ENCODE peak calls at places on chromosomes 1 and 21, in ten cellular contexts. B is WTC11; V is foreskin fibroblast; W is psoas muscle; M is endothelial cell; C is CD4-positive, alpha-beta T cell; P is lower leg skin; F is epithelial cell of esophagus; J is BJ; L is AG04449. Y is an unnamed sample.

GRCh38 chr1:162370721-162371120 is 5.9 kb downstream of the SPATA46 start:
- DNase-seq in M (no peak), B (no peak), W (no peak), V (no peak), F (no peak), P (peak; percentile 9), C (no peak), L (no peak), J (no peak), Y (no peak)

GRCh38 chr21:41509206-41509496 is 1.2 kb upstream of the TMPRSS2 start:
- DNase-seq in C (no peak), L (no peak), P (no peak), M (no peak), W (no peak), F (no peak), B (no peak), V (no peak), J (no peak), Y (no peak)

GRCh38 chr1:92882817-92883216 is 51.0 kb downstream of the RPL5 start:
- DNase-seq in F (peak; percentile 43), L (no peak), B (no peak), W (no peak), J (no peak), V (no peak), M (no peak), C (peak; percentile 45), P (no peak), Y (no peak)

GRCh38 chr1:22332795-22333499 is 118.7 kb upstream of the ZBTB40 start:
- DNase-seq in B (no peak), V (no peak), L (no peak), C (no peak), J (no peak), M (no peak), P (no peak), W (no peak), F (peak; percentile 15), Y (no peak)

GRCh38 chr21:16002872-16003466 is 273.2 kb downstream of the USP25 start:
- DNase-seq in V (peak; percentile 61), W (no peak), C (no peak), M (no peak), F (peak; percentile 10), P (no peak), L (no peak), J (no peak), B (no peak), Y (no peak)

GRCh38 chr21:44532712-44533111 is 7.3 kb downstream of the KRTAP10-1 start:
- DNase-seq in V (no peak), B (peak; percentile 9), W (no peak), P (peak; percentile 67), M (no peak), J (no peak), L (no peak), C (no peak), F (no peak), Y (no peak)

GRCh38 chr21:10464975-10465374 is 56.4 kb upstream of the TPTE start:
- DNase-seq in M (no peak), F (no peak), B (no peak), W (no peak), P (no peak), V (no peak), L (no peak), J (no peak), C (no peak), Y (no peak)

GRCh38 chr1:210049616-210050015 is 111.6 kb downstream of the SYT14 start:
- DNase-seq in F (no peak), B (no peak), V (peak; percentile 59), J (peak; percentile 29), C (no peak), M (no peak), L (no peak), P (no peak), W (no peak), Y (no peak)

GRCh38 chr1:23718482-23718881 is 24.8 kb upstream of the ELOA start:
- DNase-seq in V (peak; percentile 57), J (no peak), M (peak; percentile 68), W (no peak), L (no peak), F (peak; percentile 52), B (peak; percentile 76), P (no peak), C (no peak), Y (no peak)

GRCh38 chr1:24759492-24759891 is 14.2 kb downstream of the CLIC4 start:
- DNase-seq in P (no peak), F (no peak), B (no peak), M (no peak), J (no peak), L (no peak), W (no peak), C (no peak), V (no peak), Y (no peak)

GRCh38 chr1:7388488-7389185 is 382.5 kb upstream of the VAMP3 start:
- DNase-seq in V (no peak), P (peak; percentile 85), W (no peak), M (no peak), B (no peak), L (no peak), C (no peak), J (no peak), F (no peak), Y (no peak)

GRCh38 chr1:8070381-8070811 is 44.3 kb upstream of the ERRFI1 start:
- DNase-seq in M (no peak), C (no peak), F (peak; percentile 97), L (no peak), P (no peak), J (no peak), V (peak; percentile 10), W (no peak), B (no peak), Y (no peak)

GRCh38 chr21:23475518-23476189 is 2131.6 kb downstream of the MRPL39 start:
- DNase-seq in M (no peak), V (no peak), L (no peak), B (no peak), F (no peak), P (no peak), C (no peak), J (no peak), W (no peak), Y (no peak)

GRCh38 chr1:117128323-117129079 is 7.0 kb upstream of the TRIM45 start:
- DNase-seq in J (no peak), B (no peak), F (peak; percentile 47), C (no peak), P (no peak), L (no peak), M (no peak), V (peak; percentile 69), W (no peak), Y (no peak)
- TF ChIP-seq CTCF in J (peak; percentile 65), B (no peak), F (peak; percentile 47), C (peak; percentile 65), P (no peak), L (no peak), M (peak; percentile 52), V (peak; percentile 37), W (peak; percentile 58), Y (no peak)

DNA sequence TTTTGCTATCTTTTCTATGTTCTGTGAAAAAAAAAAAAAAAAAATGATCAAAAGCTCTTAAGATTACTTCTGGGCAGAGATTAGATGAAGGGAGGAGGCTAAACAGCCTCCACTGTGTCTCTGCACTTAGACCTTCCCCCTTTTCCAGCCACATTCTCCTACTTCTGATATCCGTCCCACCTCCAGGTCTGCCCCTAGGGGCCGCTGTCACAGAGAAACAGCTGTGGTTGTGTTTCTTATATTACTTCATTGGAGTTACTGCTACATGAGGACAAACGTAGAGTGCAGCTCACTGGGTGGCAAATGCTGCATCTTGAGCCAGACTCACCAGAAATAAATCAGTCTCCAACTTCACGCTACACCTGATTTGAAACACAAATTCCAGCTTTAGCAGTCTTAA is 125.4 kb upstream of the PTBP2 start:
- DNase-seq in F (peak; percentile 55), B (peak; percentile 76), V (peak; percentile 16), P (no peak), M (peak; percentile 61), W (peak; percentile 17), J (no peak), C (no peak), L (no peak), Y (no peak)
- TF ChIP-seq CTCF in F (peak; percentile 70), B (peak; percentile 67), V (peak; percentile 52), P (no peak), M (peak; percentile 53), W (peak; percentile 52), J (peak; percentile 60), C (no peak), L (peak; percentile 41), Y (no peak)

GRCh38 chr1:226069818-226070489 is 7.4 kb downstream of the H3-3A start:
- DNase-seq in W (no peak), C (no peak), V (no peak), L (no peak), B (no peak), M (no peak), P (peak; percentile 58), F (no peak), J (no peak), Y (no peak)
- TF ChIP-seq CTCF in W (no peak), C (no peak), V (no peak), L (no peak), B (no peak), M (no peak), P (no peak), F (no peak), J (no peak), Y (no peak)

GRCh38 chr1:961132-961652 is 808 bp downstream of the KLHL17 start:
- DNase-seq in L (no peak), C (no peak), B (no peak), F (no peak), M (no peak), P (no peak), W (no peak), J (no peak), V (peak; percentile 46), Y (no peak)

GRCh38 chr1:960371-961131 is at the start of gene KLHL17:
- DNase-seq in V (peak; percentile 91), P (peak; percentile 95), C (peak; percentile 77), L (no peak), W (peak; percentile 86), F (peak; percentile 80), B (peak; percentile 85), J (no peak), M (peak; percentile 75), Y (no peak)

GRCh38 chr1:959730-960039 is 629 bp upstream of the NOC2L start:
- DNase-seq in V (no peak), B (no peak), M (no peak), L (no peak), W (no peak), P (no peak), F (no peak), C (no peak), J (no peak), Y (no peak)

GRCh38 chr1:956636-957035 is 2.4 kb downstream of the NOC2L start:
- DNase-seq in B (no peak), C (no peak), F (no peak), J (no peak), V (no peak), P (no peak), M (no peak), W (no peak), L (no peak), Y (no peak)

GRCh38 chr1:958823-959729 is at the start of gene NOC2L:
- DNase-seq in C (peak; percentile 98), V (peak; percentile 97), P (peak; percentile 99), J (no peak), W (peak; percentile 92), M (peak; percentile 95), B (peak; percentile 95), F (peak; percentile 92), L (no peak), Y (peak; percentile 76)
- TF ChIP-seq CTCF in C (no peak), V (no peak), P (no peak), J (no peak), W (no peak), M (no peak), B (no peak), F (no peak), L (no peak), Y (no peak)